ENCODE peak calls at places on chromosomes 11 and 22, in four cellular contexts. P is WTC11, O is cardiac fibroblast, Q is breast epithelium. U is an unnamed sample.

GRCh38 chr11:532512-533048 is 2.8 kb downstream of the HRAS start:
- DNase-seq in P (peak; percentile 8), Q (no peak), O (no peak), U (no peak)

GRCh38 chr22:41256254-41256897 is 15.6 kb upstream of the CHADL start:
- DNase-seq in Q (no peak), O (peak; percentile 59), P (no peak), U (no peak)

GRCh38 chr11:107006076-107006833 is 12.0 kb downstream of the GUCY1A2 start:
- DNase-seq in P (no peak), O (no peak), Q (no peak), U (no peak)

GRCh38 chr22:30968924-30969531 is at the start of gene TUG1:
- DNase-seq in Q (peak; percentile 99), P (peak; percentile 97), O (peak; percentile 99), U (peak; percentile 98)

GRCh38 chr11:13261600-13262061 is 16.0 kb upstream of the BMAL1 start:
- DNase-seq in P (no peak), Q (no peak), O (peak; percentile 84), U (no peak)

GRCh38 chr22:37173709-37174108 is 14.3 kb downstream of the C1QTNF6 start:
- DNase-seq in Q (peak; percentile 48), P (peak; percentile 7), O (peak; percentile 81), U (peak; percentile 2)

GRCh38 chr11:134611537-134611936 is 199.5 kb upstream of the B3GAT1 start:
- DNase-seq in O (no peak), Q (no peak), P (no peak), U (no peak)

GRCh38 chr11:66228521-66228920 is 39.9 kb upstream of the RAB1B start:
- DNase-seq in Q (no peak), P (peak; percentile 48), O (no peak), U (no peak)

GRCh38 chr11:77320351-77320750 is 18.9 kb upstream of the GDPD4 start:
- DNase-seq in O (no peak), P (no peak), Q (no peak), U (no peak)

GRCh38 chr11:125358254-125358840 is 137.7 kb downstream of the FEZ1 start:
- DNase-seq in O (peak; percentile 32), P (no peak), Q (no peak), U (no peak)

GRCh38 chr22:50420015-50420414 is 54.8 kb downstream of the SBF1 start:
- DNase-seq in Q (no peak), P (no peak), O (no peak), U (no peak)

GRCh38 chr11:115168229-115168671 is 336.0 kb downstream of the CADM1 start:
- DNase-seq in Q (no peak), P (no peak), O (no peak), U (no peak)

GRCh38 chr22:46407748-46408147 is 72.2 kb downstream of the TRMU start:
- DNase-seq in O (no peak), P (no peak), Q (no peak), U (no peak)

GRCh38 chr22:19810381-19811141 is 44.1 kb downstream of the GNB1L start:
- DNase-seq in O (peak; percentile 54), Q (peak; percentile 49), P (peak; percentile 9), U (no peak)

GRCh38 chr11:1350086-1350725 is 39.5 kb upstream of the BRSK2 start:
- DNase-seq in O (no peak), Q (no peak), P (no peak), U (no peak)

GRCh38 chr11:119148855-119149370 is at the start of gene ABCG4:
- DNase-seq in Q (no peak), P (peak; percentile 58), O (peak; percentile 16), U (peak; percentile 66)

GRCh38 chr11:121566279-121567168 is 113.8 kb upstream of the SORL1-AS1 start:
- DNase-seq in P (no peak), Q (no peak), O (no peak), U (no peak)

GRCh38 chr11:8257003-8257664 is 6.5 kb downstream of the LMO1 start:
- DNase-seq in O (no peak), Q (no peak), P (no peak), U (no peak)

GRCh38 chr22:23547818-23548500 is 32.1 kb downstream of the IGLL1 start:
- DNase-seq in P (no peak), Q (no peak), O (no peak), U (no peak)

GRCh38 chr22:38861170-38861874 is 10.7 kb downstream of the CBX6 start:
- DNase-seq in Q (no peak), P (no peak), O (no peak), U (peak; percentile 13)

GRCh38 chr11:79439893-79440450 is 858 bp downstream of the TENM4 start:
- DNase-seq in Q (peak; percentile 51), P (peak; percentile 46), O (no peak), U (peak; percentile 80)

GRCh38 chr22:39087881-39088687 is 9.0 kb upstream of the APOBEC3H start:
- DNase-seq in O (no peak), Q (no peak), P (peak; percentile 68), U (peak; percentile 60)

GRCh38 chr22:46058591-46059519 is 81.9 kb upstream of the WNT7B start:
- DNase-seq in O (no peak), P (peak; percentile 10), Q (peak; percentile 43), U (no peak)

GRCh38 chr22:50180727-50181521 is 4.8 kb upstream of the TRABD start:
- DNase-seq in P (no peak), O (no peak), Q (no peak), U (no peak)

GRCh38 chr11:12799373-12799835 is 125.2 kb downstream of the TEAD1 start:
- DNase-seq in P (no peak), O (no peak), Q (no peak), U (no peak)

GRCh38 chr11:105621985-105622384 is 12.1 kb downstream of the GRIA4 start:
- DNase-seq in Q (no peak), P (no peak), O (no peak), U (no peak)

GRCh38 chr22:47575291-47575690 is 812.8 kb downstream of the TBC1D22A start:
- DNase-seq in Q (no peak), P (no peak), O (no peak), U (no peak)

GRCh38 chr22:24563246-24563645 is 7.4 kb downstream of the SNRPD3 start:
- DNase-seq in Q (no peak), P (no peak), O (no peak), U (no peak)

GRCh38 chr11:95975343-95975742 is 51.4 kb upstream of the MTMR2 start:
- DNase-seq in Q (no peak), P (no peak), O (no peak), U (no peak)

GRCh38 chr22:37202001-37202555 is 10.2 kb downstream of the SSTR3 start:
- DNase-seq in O (no peak), P (no peak), Q (peak; percentile 30), U (no peak)

GRCh38 chr22:27687984-27688545 is 113.5 kb downstream of the MN1 start:
- DNase-seq in O (no peak), Q (no peak), P (no peak), U (no peak)

GRCh38 chr11:88421530-88421929 is 84.0 kb upstream of the CTSC start:
- DNase-seq in O (peak; percentile 76), Q (no peak), P (no peak), U (no peak)

GRCh38 chr11:123899792-123900191 is 2.2 kb upstream of the OR8D4 start:
- DNase-seq in P (no peak), Q (no peak), O (no peak), U (no peak)

GRCh38 chr11:131206671-131207070 is 163.7 kb upstream of the NTM start:
- DNase-seq in O (no peak), P (no peak), Q (no peak), U (no peak)

GRCh38 chr11:73333626-73334199 is 25.6 kb downstream of the ARHGEF17 start:
- DNase-seq in Q (no peak), P (no peak), O (no peak), U (no peak)

GRCh38 chr11:73327812-73328364 is 19.8 kb downstream of the ARHGEF17 start:
- DNase-seq in P (peak; percentile 9), O (no peak), Q (no peak), U (no peak)

GRCh38 chr11:73331138-73331916 is 23.3 kb downstream of the ARHGEF17 start:
- DNase-seq in O (peak; percentile 82), P (peak; percentile 88), Q (no peak), U (peak; percentile 52)

GRCh38 chr11:73333173-73333572 is 25.1 kb downstream of the ARHGEF17 start:
- DNase-seq in Q (no peak), O (no peak), P (no peak), U (no peak)

DNA sequence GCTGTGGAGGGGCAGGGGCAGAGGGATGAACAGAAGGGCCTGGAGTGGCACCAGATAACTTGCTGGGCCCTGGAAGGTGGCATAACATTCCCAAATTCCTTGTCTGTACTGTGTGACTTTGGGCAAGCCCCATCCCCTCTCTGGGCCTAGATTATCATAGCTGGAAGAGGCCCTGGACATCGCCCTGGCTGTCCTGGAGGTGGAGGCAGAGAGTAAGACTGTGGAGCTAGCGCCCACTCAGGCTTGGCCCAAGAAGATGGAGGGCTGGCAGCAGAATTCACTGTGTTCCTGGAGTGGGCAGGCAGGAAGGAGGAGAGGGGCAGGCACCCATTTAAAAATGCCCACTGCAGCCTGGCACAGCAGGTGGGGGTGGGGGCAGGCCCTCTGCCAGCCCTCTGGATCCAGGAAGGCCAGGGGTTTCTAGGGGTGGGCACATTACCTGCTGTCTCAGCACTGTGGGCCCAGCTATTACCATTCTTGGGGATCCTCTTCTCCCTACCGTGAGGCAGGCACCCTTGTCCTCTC is 22.6 kb downstream of the ARHGEF17 start:
- DNase-seq in Q (no peak), P (peak; percentile 35), O (peak; percentile 67), U (peak; percentile 57)
- TF ChIP-seq CTCF in Q (no peak), P (no peak), O (peak; percentile 69), U (no peak)

DNA sequence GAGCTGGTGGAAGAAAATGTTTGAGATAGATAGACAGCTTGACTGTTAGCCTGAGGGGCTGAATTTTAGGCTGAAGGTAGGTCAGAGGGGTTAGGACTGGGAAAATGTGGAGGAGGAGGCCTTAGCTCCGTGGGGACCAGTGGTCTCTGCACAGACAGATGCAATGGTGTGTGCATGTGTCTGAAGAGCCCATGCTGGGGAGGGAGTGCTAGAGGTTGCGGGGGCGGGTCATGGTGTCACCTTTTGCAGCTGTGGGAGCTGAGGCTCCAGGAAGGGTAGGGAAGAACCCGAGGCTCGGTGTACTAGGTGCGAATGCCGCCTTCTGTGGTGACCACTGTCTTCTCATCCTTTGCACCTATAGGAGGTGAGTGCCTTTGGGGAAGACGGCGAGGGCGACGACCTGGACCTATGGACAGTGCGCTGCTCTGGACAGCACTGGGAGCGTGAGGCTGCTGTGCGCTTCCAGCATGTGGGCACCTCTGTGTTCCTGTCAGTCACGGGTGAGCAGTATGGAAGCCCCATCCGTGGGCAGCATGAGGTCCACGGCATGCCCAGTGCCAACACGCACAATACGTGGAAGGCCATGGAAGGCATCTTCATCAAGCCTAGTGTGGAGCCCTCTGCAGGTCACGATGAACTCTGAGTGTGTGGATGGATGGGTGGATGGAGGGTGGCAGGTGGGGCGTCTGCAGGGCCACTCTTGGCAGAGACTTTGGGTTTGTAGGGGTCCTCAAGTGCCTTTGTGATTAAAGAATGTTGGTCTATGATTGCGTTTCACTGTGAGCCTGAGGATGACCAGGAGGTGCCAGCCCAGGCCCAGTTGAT is 1.6 kb downstream of the SDF2L1 start:
- DNase-seq in P (no peak), Q (no peak), O (no peak), U (no peak)
- TF ChIP-seq CTCF in P (no peak), Q (no peak), O (no peak), U (no peak)

GRCh38 chr11:111494040-111494439 is 18.1 kb downstream of the BTG4 start:
- DNase-seq in P (no peak), Q (no peak), O (no peak), U (no peak)
- TF ChIP-seq CTCF in P (no peak), Q (no peak), O (no peak), U (no peak)

DNA sequence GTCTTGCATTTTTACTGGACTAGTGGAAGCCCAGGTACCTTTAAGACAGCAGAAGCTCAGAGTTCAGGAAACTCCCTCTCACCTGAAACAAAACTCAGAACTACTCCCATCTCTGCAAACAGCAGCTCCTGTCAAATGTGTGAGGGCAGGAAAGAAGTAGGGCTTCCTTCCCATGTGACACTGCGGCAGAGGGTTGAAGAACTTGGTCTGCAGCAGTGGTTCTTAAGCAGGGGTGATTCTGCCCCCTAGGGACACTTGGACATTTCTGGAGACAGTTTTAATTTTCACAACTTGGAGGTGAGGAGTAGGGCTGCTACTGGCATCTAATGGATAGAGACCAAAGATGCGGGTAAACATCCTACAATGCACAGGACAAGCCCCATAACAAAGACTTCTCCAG is 63.4 kb downstream of the RCN1 start:
- DNase-seq in P (no peak), O (peak; percentile 34), Q (no peak), U (no peak)
- TF ChIP-seq CTCF in P (no peak), O (no peak), Q (no peak), U (no peak)